ENCODE peak calls at places on chromosomes 13 and 19, in eight cellular contexts. S is hypothalamus, L is left kidney, C is smooth muscle cell of the brain vasculature, Q is kidney glomerular epithelial cell, J is EH, E is upper lobe of left lung, T is adrenal gland. F is an unnamed sample.

GRCh38 chr19:36169084-36169760 is 17.0 kb upstream of the COX7A1 start:
- DNase-seq in S (no peak), L (peak), C (no peak), Q (peak), J (no peak), E (no peak), T (no peak), F (no peak)

GRCh38 chr19:47003611-47003935 is 16.1 kb upstream of the NPAS1 start:
- DNase-seq in S (no peak), L (peak), C (no peak), Q (no peak), J (no peak), E (no peak), T (no peak), F (no peak)

GRCh38 chr19:7636691-7637373 is at the start of gene STXBP2:
- DNase-seq in S (no peak), L (peak), C (no peak), Q (peak), J (peak), E (peak), T (peak), F (peak)

GRCh38 chr13:99265823-99266426 is 7.7 kb upstream of the GPR18 start:
- DNase-seq in S (no peak), L (peak), C (peak), Q (peak), J (peak), E (no peak), T (no peak), F (peak)

GRCh38 chr13:46521921-46522691 is 30.9 kb upstream of the LRCH1 start:
- DNase-seq in S (no peak), L (no peak), C (no peak), Q (peak), J (no peak), E (no peak), T (no peak), F (no peak)

GRCh38 chr13:99931462-99931861 is 40.1 kb downstream of the ZIC5 start:
- DNase-seq in S (no peak), L (peak), C (no peak), Q (no peak), J (no peak), E (no peak), T (no peak), F (no peak)

GRCh38 chr13:32581177-32581786 is 5.0 kb upstream of the PDS5B start:
- DNase-seq in S (no peak), L (peak), C (no peak), Q (peak), J (peak), E (no peak), T (no peak), F (no peak)

GRCh38 chr13:85266331-85266730 is 532.9 kb downstream of the SLITRK6 start:
- DNase-seq in S (no peak), L (no peak), C (no peak), Q (no peak), J (peak), E (no peak), T (no peak), F (peak)

GRCh38 chr19:5972355-5972731 is 5.6 kb downstream of the RANBP3 start:
- DNase-seq in S (no peak), L (no peak), C (no peak), Q (no peak), J (no peak), E (no peak), T (no peak), F (no peak)

GRCh38 chr19:10334340-10335148 is 1.2 kb upstream of the RAVER1 start:
- DNase-seq in S (peak), L (peak), C (peak), Q (peak), J (peak), E (peak), T (peak), F (peak)

GRCh38 chr13:88919970-88920628 is 1248.9 kb downstream of the SLITRK5 start:
- DNase-seq in S (no peak), L (no peak), C (no peak), Q (no peak), J (no peak), E (no peak), T (no peak), F (no peak)

GRCh38 chr13:101915755-101916107 is 463.3 kb downstream of the ITGBL1 start:
- DNase-seq in S (no peak), L (peak), C (no peak), Q (no peak), J (no peak), E (no peak), T (no peak), F (no peak)

GRCh38 chr19:55224038-55224665 is 4.4 kb downstream of the TMEM86B start:
- DNase-seq in S (no peak), L (no peak), C (no peak), Q (no peak), J (no peak), E (no peak), T (no peak), F (no peak)

GRCh38 chr19:8487137-8487851 is 15.1 kb downstream of the PRAM1 start:
- DNase-seq in S (no peak), L (no peak), C (no peak), Q (no peak), J (no peak), E (no peak), T (no peak), F (peak)

GRCh38 chr13:75399168-75399878 is 82.6 kb downstream of the TBC1D4 start:
- DNase-seq in S (no peak), L (peak), C (no peak), Q (no peak), J (peak), E (no peak), T (no peak), F (no peak)

GRCh38 chr19:345320-345879 is 804 bp upstream of the MIER2 start:
- DNase-seq in S (no peak), L (no peak), C (no peak), Q (no peak), J (no peak), E (no peak), T (no peak), F (no peak)

GRCh38 chr13:66430266-66430665 is 799.9 kb downstream of the PCDH9 start:
- DNase-seq in S (no peak), L (no peak), C (no peak), Q (no peak), J (no peak), E (no peak), T (no peak), F (no peak)

GRCh38 chr19:47495478-47496372 is 11.7 kb upstream of the KPTN start:
- DNase-seq in S (no peak), L (no peak), C (no peak), Q (no peak), J (no peak), E (no peak), T (no peak), F (no peak)

GRCh38 chr19:17264641-17264979 is at the start of gene USHBP1:
- DNase-seq in S (no peak), L (peak), C (no peak), Q (no peak), J (no peak), E (no peak), T (no peak), F (peak)

GRCh38 chr13:29190298-29190697 is 370.2 kb downstream of the MTUS2 start:
- DNase-seq in S (no peak), L (no peak), C (no peak), Q (no peak), J (no peak), E (peak), T (no peak), F (no peak)

GRCh38 chr19:54333586-54334298 is 5.2 kb downstream of the LILRA4 start:
- DNase-seq in S (no peak), L (no peak), C (no peak), Q (no peak), J (no peak), E (no peak), T (no peak), F (no peak)

GRCh38 chr13:114110091-114110829 is 22.2 kb downstream of the RASA3 start:
- DNase-seq in S (no peak), L (peak), C (no peak), Q (no peak), J (peak), E (peak), T (no peak), F (peak)

GRCh38 chr13:49279885-49280284 is 32.2 kb downstream of the CDADC1 start:
- DNase-seq in S (no peak), L (no peak), C (no peak), Q (no peak), J (no peak), E (no peak), T (no peak), F (no peak)

GRCh38 chr13:105363747-105364177 is 1171.7 kb downstream of the EFNB2 start:
- DNase-seq in S (no peak), L (peak), C (no peak), Q (no peak), J (no peak), E (no peak), T (no peak), F (no peak)

GRCh38 chr19:7618366-7618765 is 11.0 kb downstream of the XAB2 start:
- DNase-seq in S (no peak), L (no peak), C (no peak), Q (no peak), J (no peak), E (no peak), T (peak), F (no peak)

GRCh38 chr13:20594276-20594675 is 27.3 kb downstream of the IFT88 start:
- DNase-seq in S (no peak), L (no peak), C (no peak), Q (no peak), J (no peak), E (no peak), T (no peak), F (no peak)

GRCh38 chr13:67120872-67121531 is 109.1 kb downstream of the PCDH9 start:
- DNase-seq in S (no peak), L (no peak), C (no peak), Q (no peak), J (peak), E (no peak), T (no peak), F (no peak)

F was measured in mesendoderm.